ENCODE peak calls at places on chromosomes 1 and 21, in four cellular contexts. I is aorta; S is left lung; L is stimulated activated CD4-positive, alpha-beta T cell treated with anti-CD3 and anti-CD28 coated beads, Interleukin-15, amount 100 ng/mL, for 24 hours. B is an unnamed sample.

GRCh38 chr1:246503341-246503740 is 3.7 kb downstream of the SMYD3 start:
- DNase-seq in S (no peak), L (no peak), I (no peak), B (no peak)

GRCh38 chr1:108016451-108016920 is 51.5 kb upstream of the VAV3 start:
- DNase-seq in L (peak), I (no peak), S (no peak), B (no peak)

GRCh38 chr1:150256549-150257341 is 829 bp upstream of the CA14 start:
- DNase-seq in L (no peak), I (no peak), S (no peak), B (no peak)

GRCh38 chr1:147167361-147167760 is 4.9 kb downstream of the PRKAB2 start:
- DNase-seq in L (no peak), S (no peak), I (no peak), B (no peak)

GRCh38 chr1:183105449-183105848 is 80.6 kb upstream of the LAMC2 start:
- DNase-seq in S (no peak), I (no peak), L (no peak), B (no peak)

GRCh38 chr1:181506563-181507353 is 23.4 kb downstream of the CACNA1E start:
- DNase-seq in L (no peak), S (no peak), I (no peak), B (no peak)

GRCh38 chr1:108877324-108877812 is 583 bp downstream of the GPSM2 start:
- DNase-seq in L (no peak), I (no peak), S (no peak), B (no peak)

GRCh38 chr1:5990913-5991783 is 1.1 kb downstream of the NPHP4 start:
- DNase-seq in L (peak), I (peak), S (peak), B (peak)

GRCh38 chr1:160367516-160367900 is 637 bp downstream of the NHLH1 start:
- DNase-seq in I (no peak), L (no peak), S (no peak), B (no peak)

GRCh38 chr1:159867322-159868064 is 5.0 kb upstream of the VSIG8 start:
- DNase-seq in I (no peak), S (no peak), L (no peak), B (no peak)

GRCh38 chr1:52531473-52531872 is 21.4 kb downstream of the TUT4 start:
- DNase-seq in L (no peak), I (no peak), S (no peak), B (no peak)

GRCh38 chr1:153921803-153922075 is 1.0 kb downstream of the GATAD2B start:
- DNase-seq in I (no peak), S (no peak), L (peak), B (no peak)

GRCh38 chr1:218754477-218754876 is 409.3 kb downstream of the TGFB2 start:
- DNase-seq in I (no peak), L (no peak), S (no peak), B (no peak)

GRCh38 chr1:154304664-154305337 is 16.1 kb upstream of the AQP10 start:
- DNase-seq in L (peak), S (no peak), I (no peak), B (peak)

GRCh38 chr21:43842742-43843141 is 22.3 kb upstream of the AGPAT3 start:
- DNase-seq in I (no peak), L (no peak), S (no peak), B (no peak)

GRCh38 chr21:39153373-39153772 is 29.9 kb downstream of the PSMG1 start:
- DNase-seq in I (no peak), L (no peak), S (no peak), B (no peak)

GRCh38 chr1:111604931-111605330 is 14.7 kb upstream of the RAP1A start:
- DNase-seq in L (no peak), I (no peak), S (no peak), B (no peak)

GRCh38 chr21:46096997-46097825 is 701 bp upstream of the COL6A2 start:
- DNase-seq in I (peak), S (peak), L (no peak), B (no peak)

GRCh38 chr1:171707583-171707982 is 34.3 kb downstream of the VAMP4 start:
- DNase-seq in L (no peak), I (no peak), S (no peak), B (no peak)

GRCh38 chr1:166839600-166840308 is 479 bp downstream of the POGK start:
- DNase-seq in L (peak), S (peak), I (peak), B (peak)

GRCh38 chr1:119862276-119862675 is 34.0 kb downstream of the ADAM30 start:
- DNase-seq in L (no peak), I (no peak), S (no peak), B (no peak)

GRCh38 chr1:63994636-63995035 is 208.8 kb upstream of the UBE2U start:
- DNase-seq in L (no peak), I (no peak), S (no peak), B (no peak)

GRCh38 chr1:220750126-220750525 is 2.0 kb downstream of the MTARC2 start:
- DNase-seq in L (no peak), S (no peak), I (no peak), B (no peak)

GRCh38 chr21:42524341-42525227 is 10.9 kb downstream of the SLC37A1 start:
- DNase-seq in L (peak), I (peak), S (no peak), B (peak)

GRCh38 chr1:226618380-226618779 is 69.8 kb downstream of the STUM start:
- DNase-seq in I (peak), L (no peak), S (no peak), B (no peak)

GRCh38 chr21:35344582-35344981 is 295.5 kb upstream of the RUNX1 start:
- DNase-seq in S (no peak), I (no peak), L (no peak), B (no peak)

GRCh38 chr21:17463441-17463840 is 49.4 kb upstream of the CXADR start:
- DNase-seq in L (no peak), I (no peak), S (no peak), B (no peak)

GRCh38 chr1:109046671-109047070 is 4.8 kb upstream of the WDR47 start:
- DNase-seq in S (no peak), I (no peak), L (no peak), B (no peak)

GRCh38 chr1:155983191-155984023 is 5.1 kb upstream of the ARHGEF2 start:
- DNase-seq in L (no peak), S (no peak), I (peak), B (no peak)

GRCh38 chr1:26280333-26281042 is 602 bp downstream of the SH3BGRL3 start:
- DNase-seq in S (no peak), L (peak), I (no peak), B (no peak)

GRCh38 chr1:208772891-208773290 is 528.7 kb upstream of the PLXNA2 start:
- DNase-seq in I (no peak), L (no peak), S (no peak), B (no peak)

GRCh38 chr1:101993703-101994102 is 3.0 kb downstream of the OLFM3 start:
- DNase-seq in L (no peak), S (no peak), I (no peak), B (no peak)

GRCh38 chr1:15762546-15762945 is 4.0 kb downstream of the FBLIM1 start:
- DNase-seq in L (no peak), I (no peak), S (no peak), B (no peak)